ENCODE peak calls at places on chromosomes 3 and 15, in nine cellular contexts. A is tibial artery, T is neural progenitor cell, N is hepatocyte, G is thoracic aorta, K is adrenal gland, U is fibroblast of lung, Q is ovary, W is stomach. V is an unnamed sample. For H3K36me3 and H3K27me3, the result is how much of the 10 kb centered on the place peaks cover.

GRCh38 chr15:31308185-31308639 is 18.4 kb upstream of the KLF13 start:
- DNase-seq in A (no peak), T (no peak), N (no peak), G (no peak), K (no peak), U (no peak), Q (no peak), W (no peak), V (no peak)

GRCh38 chr3:102102394-102102793 is 253.1 kb downstream of the NFKBIZ start:
- DNase-seq in A (no peak), T (no peak), N (no peak), G (no peak), K (no peak), U (no peak), Q (no peak), W (no peak), V (peak)

GRCh38 chr3:33718595-33718907 is 497 bp upstream of the CLASP2 start:
- DNase-seq in A (no peak), T (no peak), N (no peak), G (no peak), K (peak), U (no peak), Q (no peak), W (no peak), V (no peak)

GRCh38 chr3:53080612-53081205 is 34.8 kb upstream of the SFMBT1 start:
- DNase-seq in A (peak), T (no peak), N (no peak), G (no peak), K (no peak), U (no peak), Q (peak), W (no peak), V (no peak)

GRCh38 chr15:45221967-45222366 is 30.1 kb upstream of the SLC28A2 start:
- DNase-seq in A (no peak), T (no peak), N (no peak), G (no peak), K (no peak), U (no peak), Q (no peak), W (no peak), V (no peak)

GRCh38 chr15:66565141-66565595 is 630 bp downstream of the LCTL start:
- DNase-seq in A (no peak), T (peak), N (no peak), G (no peak), K (no peak), U (no peak), Q (no peak), W (no peak), V (no peak)

GRCh38 chr3:180875071-180875698 is 37.3 kb upstream of the FXR1 start:
- DNase-seq in A (no peak), T (no peak), N (no peak), G (no peak), K (no peak), U (no peak), Q (no peak), W (no peak), V (no peak)

GRCh38 chr15:42608110-42608531 is 32.7 kb downstream of the STARD9 start:
- DNase-seq in A (no peak), T (no peak), N (no peak), G (no peak), K (no peak), U (no peak), Q (no peak), W (no peak), V (no peak)

GRCh38 chr15:84976746-84977345 is 4.8 kb upstream of the PDE8A start:
- DNase-seq in A (no peak), T (no peak), N (no peak), G (no peak), K (peak), U (no peak), Q (no peak), W (no peak), V (no peak)

GRCh38 chr3:196399485-196399945 is 32.7 kb downstream of the UBXN7 start:
- DNase-seq in A (no peak), T (no peak), N (no peak), G (no peak), K (no peak), U (no peak), Q (no peak), W (no peak), V (peak)

GRCh38 chr15:47715856-47716445 is 1.4 kb upstream of the SEMA6D start:
- DNase-seq in A (no peak), T (peak), N (no peak), G (no peak), K (no peak), U (peak), Q (peak), W (no peak), V (no peak)

GRCh38 chr3:155859859-155860258 is 5.6 kb upstream of the SLC33A1 start:
- DNase-seq in A (no peak), T (no peak), N (no peak), G (no peak), K (no peak), U (peak), Q (no peak), W (no peak), V (no peak)

GRCh38 chr15:41798607-41799487 is 24.6 kb downstream of the MAPKBP1 start:
- DNase-seq in A (no peak), T (no peak), N (no peak), G (no peak), K (no peak), U (no peak), Q (no peak), W (no peak), V (no peak)

GRCh38 chr3:101851833-101852232 is 2.5 kb downstream of the NFKBIZ start:
- DNase-seq in A (no peak), T (no peak), N (no peak), G (no peak), K (no peak), U (no peak), Q (no peak), W (no peak), V (no peak)

GRCh38 chr3:81735334-81735733 is 26.1 kb downstream of the GBE1 start:
- DNase-seq in A (no peak), T (no peak), N (no peak), G (no peak), K (no peak), U (no peak), Q (no peak), W (no peak), V (no peak)

GRCh38 chr15:33581032-33581431 is 270.3 kb downstream of the RYR3 start:
- DNase-seq in A (no peak), T (no peak), N (peak), G (no peak), K (peak), U (peak), Q (peak), W (no peak), V (peak)

GRCh38 chr3:152458023-152458724 is 189.4 kb downstream of the MBNL1 start:
- DNase-seq in A (no peak), T (no peak), N (no peak), G (no peak), K (no peak), U (no peak), Q (no peak), W (no peak), V (no peak)
- H3K36me3 ChIP-seq in A (under half), T (under half), N (under half), G (under half), K (under half), U (under half), Q (under half), W (half or more), V (under half)

GRCh38 chr3:147410518-147411234 is 1.5 kb downstream of the ZIC1 start:
- DNase-seq in A (no peak), T (peak), N (no peak), G (no peak), K (no peak), U (no peak), Q (no peak), W (no peak), V (no peak)
- H3K27me3 ChIP-seq in A (half or more), T (half or more), N (half or more), G (half or more), K (half or more), U (half or more), Q (under half), W (half or more), V (half or more)

GRCh38 chr15:25685216-25685569 is 177.9 kb downstream of the ATP10A start:
- DNase-seq in A (no peak), T (no peak), N (no peak), G (no peak), K (no peak), U (no peak), Q (no peak), W (no peak), V (no peak)
- TF ChIP-seq CTCF in A (no peak), T (no peak), N (no peak), G (no peak), K (no peak), U (no peak), Q (no peak), W (no peak), V (no peak)

GRCh38 chr15:78457101-78457500 is 19.1 kb downstream of the IREB2 start:
- DNase-seq in A (no peak), T (no peak), N (no peak), G (no peak), K (no peak), U (peak), Q (no peak), W (no peak), V (peak)
- H3K36me3 ChIP-seq in A (under half), T (under half), N (under half), G (under half), K (under half), U (under half), Q (under half), W (under half), V (under half)

GRCh38 chr15:75114327-75114726 is 87.4 kb upstream of the C15orf39 start:
- DNase-seq in A (peak), T (no peak), N (no peak), G (no peak), K (no peak), U (no peak), Q (no peak), W (no peak), V (no peak)
- H3K27me3 ChIP-seq in A (under half), T (under half), N (under half), G (under half), K (under half), U (under half), Q (under half), W (under half), V (under half)

DNA sequence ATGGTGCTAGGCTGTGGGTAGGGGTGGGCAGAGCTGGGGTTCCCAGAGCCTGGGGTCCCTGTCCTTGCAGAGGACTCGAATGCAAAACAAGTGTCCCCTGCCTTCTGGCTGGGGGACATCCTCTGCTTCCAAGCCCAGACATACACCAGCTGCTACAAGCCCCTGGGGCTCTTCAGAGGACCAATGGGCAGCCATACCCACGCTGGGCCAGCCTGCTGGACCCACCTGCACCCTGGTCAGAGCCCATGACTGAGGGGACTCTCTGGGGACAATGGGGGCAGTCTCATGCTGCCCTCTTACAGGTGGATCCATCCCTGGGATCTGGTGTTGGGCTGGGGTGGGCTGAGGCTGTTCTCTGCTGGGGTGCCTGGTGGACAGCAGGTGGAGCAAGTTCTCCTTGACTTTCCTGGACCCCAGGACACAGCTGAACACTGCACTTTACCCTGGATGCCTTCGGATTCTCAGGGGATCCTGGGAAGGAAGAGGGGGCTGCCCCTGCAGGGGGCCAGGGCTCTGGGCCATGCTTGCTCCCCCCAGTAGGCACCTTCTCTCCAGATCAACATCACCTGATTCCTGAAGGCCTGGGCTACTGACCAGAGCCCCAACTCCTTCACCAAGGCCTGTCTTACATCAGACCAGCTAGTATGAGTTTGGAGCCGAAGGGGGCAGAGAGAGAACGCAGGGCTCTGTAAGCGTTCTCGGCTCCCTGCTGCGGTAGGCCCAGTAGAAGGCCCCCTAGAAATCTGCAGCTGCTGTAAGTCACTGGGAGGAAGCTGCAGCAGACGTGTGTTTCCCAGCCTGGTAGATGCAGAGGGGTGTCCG is 7.2 kb upstream of the COMMD4 start:
- DNase-seq in A (no peak), T (no peak), N (no peak), G (no peak), K (no peak), U (no peak), Q (no peak), W (no peak), V (no peak)
- TF ChIP-seq CTCF in A (no peak), T (no peak), N (no peak), G (no peak), K (no peak), U (no peak), Q (no peak), W (no peak), V (no peak)

DNA sequence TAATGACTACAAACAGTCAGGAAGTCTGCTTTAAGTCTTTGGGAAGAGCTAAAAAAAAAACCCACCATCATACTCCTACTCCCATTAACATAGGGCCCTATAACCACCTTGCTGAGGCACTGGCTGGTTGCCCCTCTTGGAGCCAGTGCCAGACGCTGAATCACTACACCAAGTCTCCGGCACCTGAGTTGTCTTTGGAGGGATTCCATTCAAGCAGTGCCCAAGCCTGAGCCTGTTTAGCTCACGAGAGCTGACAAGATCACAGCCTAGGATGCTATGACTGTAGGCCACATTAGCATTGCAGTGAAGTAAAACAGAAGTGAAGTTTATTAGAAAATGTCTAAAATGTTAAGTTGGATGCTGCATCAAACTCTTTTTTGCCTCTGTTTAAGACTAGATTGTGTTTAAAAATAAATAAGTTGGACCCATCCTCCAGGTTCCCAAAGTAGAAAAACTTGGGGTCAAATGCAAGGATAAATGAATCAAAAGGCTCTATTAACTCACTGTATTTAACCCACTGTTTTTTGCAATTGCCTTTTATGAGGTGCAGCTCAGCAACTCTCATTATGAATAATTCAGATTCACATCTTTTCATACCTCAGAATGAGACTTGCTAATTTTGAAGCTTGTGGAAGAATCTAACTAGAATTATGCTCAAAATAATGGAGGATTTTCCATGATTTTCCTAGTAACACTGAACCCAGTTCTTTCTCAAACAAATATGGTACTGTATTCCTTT is 461.9 kb downstream of the FOXP1 start:
- DNase-seq in A (peak), T (no peak), N (no peak), G (no peak), K (no peak), U (no peak), Q (no peak), W (no peak), V (peak)
- H3K36me3 ChIP-seq in A (under half), T (under half), N (under half), G (under half), K (under half), U (under half), Q (under half), W (under half), V (under half)

V was measured in bronchial epithelial cell.